ENCODE peak calls at places on chromosomes 16 and 17, in nine cellular contexts. One of them, this sample, is unnamed.

GRCh38 chr17:82424001-82424862 is 5.8 kb upstream of the OGFOD3 start:
- DNase-seq in prostate gland: no peak
- DNase-seq in AG04450: no peak
- DNase-seq in AG09309: no peak
- DNase-seq in A549: no peak
- DNase-seq in uterus: peak
- DNase-seq in ovary: no peak
- DNase-seq in esophagus squamous epithelium: no peak
- DNase-seq in Peyer's patch: peak
- DNase-seq in this sample: no peak

GRCh38 chr17:4852504-4853075 is 19.4 kb downstream of the MINK1 start:
- DNase-seq in prostate gland: no peak
- DNase-seq in AG04450: peak
- DNase-seq in AG09309: peak
- DNase-seq in A549: no peak
- DNase-seq in uterus: no peak
- DNase-seq in ovary: no peak
- DNase-seq in esophagus squamous epithelium: no peak
- DNase-seq in Peyer's patch: no peak
- DNase-seq in this sample: no peak

GRCh38 chr17:75764417-75764710 is 628 bp downstream of the GALK1 start:
- DNase-seq in prostate gland: no peak
- DNase-seq in AG04450: no peak
- DNase-seq in AG09309: no peak
- DNase-seq in A549: no peak
- DNase-seq in uterus: no peak
- DNase-seq in ovary: no peak
- DNase-seq in esophagus squamous epithelium: no peak
- DNase-seq in Peyer's patch: no peak
- DNase-seq in this sample: no peak

GRCh38 chr17:34283571-34283970 is 2.0 kb upstream of the CCL11 start:
- DNase-seq in prostate gland: no peak
- DNase-seq in AG04450: no peak
- DNase-seq in AG09309: no peak
- DNase-seq in A549: no peak
- DNase-seq in uterus: no peak
- DNase-seq in ovary: no peak
- DNase-seq in esophagus squamous epithelium: no peak
- DNase-seq in Peyer's patch: no peak
- DNase-seq in this sample: no peak

GRCh38 chr16:29011851-29012250 is 27.0 kb downstream of the LAT start:
- DNase-seq in prostate gland: no peak
- DNase-seq in AG04450: no peak
- DNase-seq in AG09309: no peak
- DNase-seq in A549: no peak
- DNase-seq in uterus: no peak
- DNase-seq in ovary: no peak
- DNase-seq in esophagus squamous epithelium: no peak
- DNase-seq in Peyer's patch: no peak
- DNase-seq in this sample: no peak

GRCh38 chr16:88003736-88004135 is 52.5 kb downstream of the BANP start:
- DNase-seq in prostate gland: no peak
- DNase-seq in AG04450: no peak
- DNase-seq in AG09309: no peak
- DNase-seq in A549: no peak
- DNase-seq in uterus: no peak
- DNase-seq in ovary: no peak
- DNase-seq in esophagus squamous epithelium: no peak
- DNase-seq in Peyer's patch: no peak
- DNase-seq in this sample: no peak

GRCh38 chr17:57073626-57074025 is 11.4 kb upstream of the AKAP1 start:
- DNase-seq in prostate gland: no peak
- DNase-seq in AG04450: no peak
- DNase-seq in AG09309: no peak
- DNase-seq in A549: no peak
- DNase-seq in uterus: no peak
- DNase-seq in ovary: no peak
- DNase-seq in esophagus squamous epithelium: no peak
- DNase-seq in Peyer's patch: no peak
- DNase-seq in this sample: no peak

GRCh38 chr17:55305321-55306087 is 40.7 kb downstream of the HLF start:
- DNase-seq in prostate gland: no peak
- DNase-seq in AG04450: no peak
- DNase-seq in AG09309: no peak
- DNase-seq in A549: no peak
- DNase-seq in uterus: no peak
- DNase-seq in ovary: no peak
- DNase-seq in esophagus squamous epithelium: no peak
- DNase-seq in Peyer's patch: no peak
- DNase-seq in this sample: no peak

GRCh38 chr17:61587807-61588660 is 3.0 kb downstream of the NACA2 start:
- DNase-seq in prostate gland: no peak
- DNase-seq in AG04450: no peak
- DNase-seq in AG09309: no peak
- DNase-seq in A549: no peak
- DNase-seq in uterus: no peak
- DNase-seq in ovary: no peak
- DNase-seq in esophagus squamous epithelium: no peak
- DNase-seq in Peyer's patch: no peak
- DNase-seq in this sample: no peak

GRCh38 chr17:58412910-58413630 is 4.3 kb downstream of the RNF43 start:
- DNase-seq in prostate gland: no peak
- DNase-seq in AG04450: no peak
- DNase-seq in AG09309: no peak
- DNase-seq in A549: no peak
- DNase-seq in uterus: no peak
- DNase-seq in ovary: no peak
- DNase-seq in esophagus squamous epithelium: no peak
- DNase-seq in Peyer's patch: no peak
- DNase-seq in this sample: no peak

GRCh38 chr16:85291302-85292148 is 179.3 kb upstream of the CIBAR2 start:
- DNase-seq in prostate gland: no peak
- DNase-seq in AG04450: no peak
- DNase-seq in AG09309: no peak
- DNase-seq in A549: no peak
- DNase-seq in uterus: no peak
- DNase-seq in ovary: no peak
- DNase-seq in esophagus squamous epithelium: no peak
- DNase-seq in Peyer's patch: peak
- DNase-seq in this sample: peak

GRCh38 chr16:85290626-85291301 is 178.5 kb upstream of the CIBAR2 start:
- DNase-seq in prostate gland: no peak
- DNase-seq in AG04450: no peak
- DNase-seq in AG09309: no peak
- DNase-seq in A549: no peak
- DNase-seq in uterus: no peak
- DNase-seq in ovary: no peak
- DNase-seq in esophagus squamous epithelium: no peak
- DNase-seq in Peyer's patch: no peak
- DNase-seq in this sample: no peak

GRCh38 chr16:85288869-85289660 is 176.8 kb upstream of the CIBAR2 start:
- DNase-seq in prostate gland: no peak
- DNase-seq in AG04450: no peak
- DNase-seq in AG09309: no peak
- DNase-seq in A549: no peak
- DNase-seq in uterus: no peak
- DNase-seq in ovary: no peak
- DNase-seq in esophagus squamous epithelium: no peak
- DNase-seq in Peyer's patch: no peak
- DNase-seq in this sample: no peak

GRCh38 chr16:85288341-85288868 is 176.1 kb upstream of the CIBAR2 start:
- DNase-seq in prostate gland: no peak
- DNase-seq in AG04450: no peak
- DNase-seq in AG09309: no peak
- DNase-seq in A549: no peak
- DNase-seq in uterus: no peak
- DNase-seq in ovary: no peak
- DNase-seq in esophagus squamous epithelium: no peak
- DNase-seq in Peyer's patch: no peak
- DNase-seq in this sample: no peak

DNA sequence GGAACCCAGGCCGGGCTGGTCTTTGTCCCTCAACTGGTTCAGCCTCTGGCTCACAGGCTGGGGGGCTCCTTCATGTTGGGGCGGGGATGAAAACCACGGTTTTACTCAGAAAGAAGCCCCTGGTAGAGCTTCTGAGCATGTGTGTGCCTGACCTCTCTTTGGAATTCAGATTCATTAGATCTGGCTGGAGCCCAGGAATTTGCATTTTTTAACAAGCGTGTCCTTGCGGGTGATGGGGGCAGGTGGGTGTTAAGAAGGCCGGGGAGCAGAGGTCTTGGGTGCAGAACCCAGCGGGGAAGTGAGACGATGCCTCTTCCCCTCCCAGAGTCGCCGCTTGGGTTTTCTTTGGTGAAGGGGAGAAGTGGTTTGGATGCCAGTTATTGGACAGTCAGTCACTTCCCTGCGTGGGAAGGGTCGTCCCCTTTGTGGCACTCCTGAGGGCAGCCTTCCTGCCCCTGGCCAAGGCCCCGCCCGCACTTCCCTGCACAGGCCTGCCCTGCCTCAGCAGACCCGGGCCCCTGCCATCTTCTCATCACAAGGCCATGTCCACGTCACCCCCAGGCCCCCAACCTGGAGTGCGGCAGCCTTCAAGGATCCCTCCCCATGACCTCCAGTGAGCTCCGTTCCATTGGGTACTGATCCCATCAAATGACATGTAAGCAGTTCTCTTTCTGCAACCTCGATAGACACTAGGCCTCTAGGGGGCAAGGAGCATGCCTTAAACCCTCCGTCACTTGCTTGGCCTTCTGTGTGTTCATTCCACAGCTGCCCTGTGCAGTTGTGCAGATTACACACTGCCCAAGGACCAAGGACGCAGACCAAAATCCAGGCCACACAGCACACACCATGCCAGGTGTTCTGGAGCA is 177.7 kb upstream of the CIBAR2 start:
- DNase-seq in prostate gland: no peak
- DNase-seq in AG04450: no peak
- DNase-seq in AG09309: no peak
- DNase-seq in A549: no peak
- DNase-seq in uterus: no peak
- DNase-seq in ovary: no peak
- DNase-seq in esophagus squamous epithelium: no peak
- DNase-seq in Peyer's patch: no peak
- DNase-seq in this sample: no peak
- TF ChIP-seq CTCF in prostate gland: no peak
- TF ChIP-seq CTCF in AG04450: no peak
- TF ChIP-seq CTCF in AG09309: no peak
- TF ChIP-seq CTCF in A549: no peak
- TF ChIP-seq CTCF in uterus: no peak
- TF ChIP-seq CTCF in ovary: no peak
- TF ChIP-seq CTCF in esophagus squamous epithelium: no peak
- TF ChIP-seq CTCF in Peyer's patch: no peak
- TF ChIP-seq CTCF in this sample: no peak

GRCh38 chr17:69499301-69499700 is 84.8 kb downstream of the MAP2K6 start:
- DNase-seq in prostate gland: no peak
- DNase-seq in AG04450: no peak
- DNase-seq in AG09309: no peak
- DNase-seq in A549: no peak
- DNase-seq in uterus: no peak
- DNase-seq in ovary: no peak
- DNase-seq in esophagus squamous epithelium: no peak
- DNase-seq in Peyer's patch: no peak
- DNase-seq in this sample: no peak

GRCh38 chr17:69503711-69504110 is 89.2 kb downstream of the MAP2K6 start:
- DNase-seq in prostate gland: no peak
- DNase-seq in AG04450: no peak
- DNase-seq in AG09309: no peak
- DNase-seq in A549: no peak
- DNase-seq in uterus: no peak
- DNase-seq in ovary: no peak
- DNase-seq in esophagus squamous epithelium: no peak
- DNase-seq in Peyer's patch: no peak
- DNase-seq in this sample: no peak

GRCh38 chr17:69502488-69502887 is 88.0 kb downstream of the MAP2K6 start:
- DNase-seq in prostate gland: no peak
- DNase-seq in AG04450: no peak
- DNase-seq in AG09309: no peak
- DNase-seq in A549: no peak
- DNase-seq in uterus: no peak
- DNase-seq in ovary: no peak
- DNase-seq in esophagus squamous epithelium: no peak
- DNase-seq in Peyer's patch: no peak
- DNase-seq in this sample: no peak

GRCh38 chr17:69501591-69502468 is 87.3 kb downstream of the MAP2K6 start:
- DNase-seq in prostate gland: peak
- DNase-seq in AG04450: peak
- DNase-seq in AG09309: no peak
- DNase-seq in A549: peak
- DNase-seq in uterus: no peak
- DNase-seq in ovary: peak
- DNase-seq in esophagus squamous epithelium: no peak
- DNase-seq in Peyer's patch: peak
- DNase-seq in this sample: no peak

GRCh38 chr17:69500911-69501429 is 86.5 kb downstream of the MAP2K6 start:
- DNase-seq in prostate gland: peak
- DNase-seq in AG04450: no peak
- DNase-seq in AG09309: no peak
- DNase-seq in A549: no peak
- DNase-seq in uterus: no peak
- DNase-seq in ovary: no peak
- DNase-seq in esophagus squamous epithelium: no peak
- DNase-seq in Peyer's patch: no peak
- DNase-seq in this sample: no peak
- H3K4me3 ChIP-seq in prostate gland: no peak
- H3K4me3 ChIP-seq in AG04450: peak
- H3K4me3 ChIP-seq in AG09309: no peak
- H3K4me3 ChIP-seq in A549: no peak
- H3K4me3 ChIP-seq in uterus: no peak
- H3K4me3 ChIP-seq in ovary: no peak
- H3K4me3 ChIP-seq in esophagus squamous epithelium: no peak
- H3K4me3 ChIP-seq in Peyer's patch: no peak
- H3K4me3 ChIP-seq in this sample: peak

DNA sequence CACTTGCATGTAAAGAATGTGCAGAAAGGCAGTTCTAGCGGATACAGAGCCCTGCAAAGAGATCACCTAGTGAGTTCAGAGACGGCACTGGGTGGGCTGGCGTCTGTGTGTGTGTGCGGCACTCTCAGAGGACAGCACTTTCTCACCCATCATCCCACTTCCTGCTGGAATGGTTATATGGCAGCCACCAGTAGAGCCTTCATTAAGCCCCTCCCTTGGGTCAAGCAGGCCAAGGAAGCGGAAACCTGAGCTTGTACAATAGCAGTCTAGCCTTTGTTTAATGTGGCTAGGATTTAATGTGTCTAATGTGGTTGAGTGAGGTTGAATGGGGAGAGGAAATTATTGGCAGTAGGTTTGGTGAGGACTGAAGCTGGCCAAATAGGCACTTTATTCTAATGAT is 88.3 kb upstream of the ELAC2 start:
- DNase-seq in prostate gland: no peak
- DNase-seq in AG04450: no peak
- DNase-seq in AG09309: no peak
- DNase-seq in A549: no peak
- DNase-seq in uterus: no peak
- DNase-seq in ovary: no peak
- DNase-seq in esophagus squamous epithelium: no peak
- DNase-seq in Peyer's patch: no peak
- DNase-seq in this sample: no peak
- TF ChIP-seq CTCF in prostate gland: no peak
- TF ChIP-seq CTCF in AG04450: no peak
- TF ChIP-seq CTCF in AG09309: no peak
- TF ChIP-seq CTCF in A549: no peak
- TF ChIP-seq CTCF in uterus: no peak
- TF ChIP-seq CTCF in ovary: no peak
- TF ChIP-seq CTCF in esophagus squamous epithelium: no peak
- TF ChIP-seq CTCF in Peyer's patch: no peak
- TF ChIP-seq CTCF in this sample: no peak

GRCh38 chr17:48457080-48457836 is 27.2 kb upstream of the SKAP1 start:
- DNase-seq in prostate gland: peak
- DNase-seq in AG04450: no peak
- DNase-seq in AG09309: no peak
- DNase-seq in A549: peak
- DNase-seq in uterus: peak
- DNase-seq in ovary: peak
- DNase-seq in esophagus squamous epithelium: no peak
- DNase-seq in Peyer's patch: peak
- DNase-seq in this sample: peak
- H3K4me3 ChIP-seq in prostate gland: no peak
- H3K4me3 ChIP-seq in AG04450: no peak
- H3K4me3 ChIP-seq in AG09309: no peak
- H3K4me3 ChIP-seq in A549: peak
- H3K4me3 ChIP-seq in uterus: no peak
- H3K4me3 ChIP-seq in ovary: no peak
- H3K4me3 ChIP-seq in esophagus squamous epithelium: no peak
- H3K4me3 ChIP-seq in Peyer's patch: no peak
- H3K4me3 ChIP-seq in this sample: no peak